ENCODE peak calls at places on chromosomes 7 and 10, in ten cellular contexts. S, I, W, R, F, H, Y, T, C and L are unnamed samples.

GRCh38 chr10:36547965-36548364 is 577.4 kb upstream of the ANKRD30A start:
- DNase-seq in S (no peak), I (peak), W (no peak), R (no peak), F (no peak), H (no peak), Y (no peak), T (no peak), C (no peak), L (no peak)

GRCh38 chr10:16518822-16519221 is 2.9 kb downstream of the C1QL3 start:
- DNase-seq in S (no peak), I (no peak), W (peak), R (no peak), F (no peak), H (no peak), Y (peak), T (no peak), C (no peak), L (no peak)

GRCh38 chr7:130324270-130324669 is 20.3 kb upstream of the CPA5 start:
- DNase-seq in S (no peak), I (no peak), W (no peak), R (no peak), F (no peak), H (no peak), Y (no peak), T (no peak), C (no peak), L (no peak)

GRCh38 chr7:100211342-100211780 is 8.4 kb upstream of the PVRIG start:
- DNase-seq in S (no peak), I (no peak), W (no peak), R (no peak), F (no peak), H (no peak), Y (no peak), T (no peak), C (no peak), L (no peak)

GRCh38 chr7:15977663-15978062 is 291.2 kb upstream of the MEOX2 start:
- DNase-seq in S (peak), I (peak), W (no peak), R (no peak), F (no peak), H (no peak), Y (peak), T (peak), C (peak), L (no peak)

GRCh38 chr7:18829101-18829486 is 288.3 kb downstream of the TWIST1 start:
- DNase-seq in S (no peak), I (no peak), W (no peak), R (no peak), F (no peak), H (no peak), Y (no peak), T (no peak), C (no peak), L (no peak)

GRCh38 chr7:5428470-5429252 is 5.0 kb upstream of the TNRC18 start:
- DNase-seq in S (no peak), I (peak), W (peak), R (peak), F (no peak), H (peak), Y (peak), T (peak), C (no peak), L (no peak)

GRCh38 chr7:122886357-122887081 is at the start of gene CADPS2:
- DNase-seq in S (peak), I (peak), W (peak), R (peak), F (peak), H (peak), Y (peak), T (peak), C (no peak), L (no peak)

GRCh38 chr10:89283174-89283987 is 18.5 kb upstream of the IFIT2 start:
- DNase-seq in S (no peak), I (peak), W (peak), R (no peak), F (no peak), H (no peak), Y (peak), T (no peak), C (no peak), L (no peak)

GRCh38 chr10:64054392-64054791 is 533.2 kb downstream of the REEP3 start:
- DNase-seq in S (no peak), I (no peak), W (no peak), R (no peak), F (no peak), H (no peak), Y (no peak), T (no peak), C (no peak), L (no peak)